ENCODE peak calls at places on chromosomes 1 and 21, in seven cellular contexts. One of them, this sample, is unnamed.
A peak's percentile ranks its signal among the peaks of the same experiment; 100 is the strongest.

GRCh38 chr21:15978158-15978805 is 248.5 kb downstream of the USP25 start:
- DNase-seq in endothelial cell of umbilical vein: no peak
- DNase-seq in keratinocyte: no peak
- DNase-seq in PC-3: no peak
- DNase-seq in sigmoid colon: no peak
- DNase-seq in IMR-90: peak; percentile 6
- DNase-seq in aorta: no peak
- DNase-seq in this sample: no peak

GRCh38 chr1:239682945-239683344 is 296.6 kb downstream of the CHRM3 start:
- DNase-seq in endothelial cell of umbilical vein: no peak
- DNase-seq in keratinocyte: no peak
- DNase-seq in PC-3: peak; percentile 90
- DNase-seq in sigmoid colon: no peak
- DNase-seq in IMR-90: no peak
- DNase-seq in aorta: no peak
- DNase-seq in this sample: no peak

GRCh38 chr1:115676498-115677171 is 34.9 kb downstream of the VANGL1 start:
- DNase-seq in endothelial cell of umbilical vein: no peak
- DNase-seq in keratinocyte: no peak
- DNase-seq in PC-3: peak; percentile 67
- DNase-seq in sigmoid colon: no peak
- DNase-seq in IMR-90: no peak
- DNase-seq in aorta: no peak
- DNase-seq in this sample: no peak

GRCh38 chr21:36539434-36540150 is 59.7 kb upstream of the CLDN14 start:
- DNase-seq in endothelial cell of umbilical vein: no peak
- DNase-seq in keratinocyte: no peak
- DNase-seq in PC-3: no peak
- DNase-seq in sigmoid colon: no peak
- DNase-seq in IMR-90: no peak
- DNase-seq in aorta: no peak
- DNase-seq in this sample: no peak

GRCh38 chr1:228900099-228900965 is 165.1 kb downstream of the RHOU start:
- DNase-seq in endothelial cell of umbilical vein: no peak
- DNase-seq in keratinocyte: no peak
- DNase-seq in PC-3: no peak
- DNase-seq in sigmoid colon: peak; percentile 90
- DNase-seq in IMR-90: peak; percentile 22
- DNase-seq in aorta: peak; percentile 53
- DNase-seq in this sample: peak; percentile 93

GRCh38 chr1:177784394-177784793 is 185.5 kb downstream of the SEC16B start:
- DNase-seq in endothelial cell of umbilical vein: peak; percentile 32
- DNase-seq in keratinocyte: no peak
- DNase-seq in PC-3: no peak
- DNase-seq in sigmoid colon: no peak
- DNase-seq in IMR-90: no peak
- DNase-seq in aorta: no peak
- DNase-seq in this sample: no peak

GRCh38 chr1:172486805-172487454 is 43.1 kb upstream of the PIGC start:
- DNase-seq in endothelial cell of umbilical vein: no peak
- DNase-seq in keratinocyte: no peak
- DNase-seq in PC-3: no peak
- DNase-seq in sigmoid colon: no peak
- DNase-seq in IMR-90: no peak
- DNase-seq in aorta: no peak
- DNase-seq in this sample: no peak

GRCh38 chr1:7752512-7753417 is 18.3 kb upstream of the VAMP3 start:
- DNase-seq in endothelial cell of umbilical vein: peak; percentile 72
- DNase-seq in keratinocyte: no peak
- DNase-seq in PC-3: peak; percentile 78
- DNase-seq in sigmoid colon: peak; percentile 77
- DNase-seq in IMR-90: peak; percentile 71
- DNase-seq in aorta: peak; percentile 56
- DNase-seq in this sample: no peak

GRCh38 chr1:41423511-41424191 is 60.8 kb downstream of the EDN2 start:
- DNase-seq in endothelial cell of umbilical vein: no peak
- DNase-seq in keratinocyte: no peak
- DNase-seq in PC-3: peak; percentile 16
- DNase-seq in sigmoid colon: no peak
- DNase-seq in IMR-90: no peak
- DNase-seq in aorta: peak; percentile 55
- DNase-seq in this sample: no peak

GRCh38 chr1:190665045-190665444 is 187.4 kb upstream of the BRINP3 start:
- DNase-seq in endothelial cell of umbilical vein: no peak
- DNase-seq in keratinocyte: no peak
- DNase-seq in PC-3: no peak
- DNase-seq in sigmoid colon: no peak
- DNase-seq in IMR-90: no peak
- DNase-seq in aorta: no peak
- DNase-seq in this sample: no peak

GRCh38 chr1:145996433-145997155 is at the start of gene TXNIP:
- DNase-seq in endothelial cell of umbilical vein: peak; percentile 97
- DNase-seq in keratinocyte: peak; percentile 72
- DNase-seq in PC-3: peak; percentile 98
- DNase-seq in sigmoid colon: peak; percentile 100
- DNase-seq in IMR-90: peak; percentile 96
- DNase-seq in aorta: peak; percentile 99
- DNase-seq in this sample: peak; percentile 100

GRCh38 chr1:178093150-178093957 is 550 bp upstream of the RASAL2 start:
- DNase-seq in endothelial cell of umbilical vein: peak; percentile 96
- DNase-seq in keratinocyte: peak; percentile 45
- DNase-seq in PC-3: peak; percentile 92
- DNase-seq in sigmoid colon: peak; percentile 94
- DNase-seq in IMR-90: peak; percentile 96
- DNase-seq in aorta: peak; percentile 95
- DNase-seq in this sample: peak; percentile 97

GRCh38 chr1:196355206-196355786 is 252.9 kb downstream of the KCNT2 start:
- DNase-seq in endothelial cell of umbilical vein: peak; percentile 64
- DNase-seq in keratinocyte: no peak
- DNase-seq in PC-3: peak; percentile 33
- DNase-seq in sigmoid colon: no peak
- DNase-seq in IMR-90: peak; percentile 25
- DNase-seq in aorta: no peak
- DNase-seq in this sample: no peak

GRCh38 chr1:170674239-170674638 is 10.3 kb downstream of the PRRX1 start:
- DNase-seq in endothelial cell of umbilical vein: no peak
- DNase-seq in keratinocyte: no peak
- DNase-seq in PC-3: no peak
- DNase-seq in sigmoid colon: no peak
- DNase-seq in IMR-90: peak; percentile 62
- DNase-seq in aorta: no peak
- DNase-seq in this sample: no peak

GRCh38 chr1:18602533-18603211 is 28.0 kb upstream of the PAX7 start:
- DNase-seq in endothelial cell of umbilical vein: no peak
- DNase-seq in keratinocyte: no peak
- DNase-seq in PC-3: no peak
- DNase-seq in sigmoid colon: no peak
- DNase-seq in IMR-90: no peak
- DNase-seq in aorta: no peak
- DNase-seq in this sample: no peak

GRCh38 chr1:213032651-213033050 is 17.0 kb upstream of the ANGEL2 start:
- DNase-seq in endothelial cell of umbilical vein: no peak
- DNase-seq in keratinocyte: no peak
- DNase-seq in PC-3: no peak
- DNase-seq in sigmoid colon: no peak
- DNase-seq in IMR-90: no peak
- DNase-seq in aorta: no peak
- DNase-seq in this sample: no peak

GRCh38 chr1:156768610-156769295 is 1.4 kb downstream of the PRCC start:
- DNase-seq in endothelial cell of umbilical vein: no peak
- DNase-seq in keratinocyte: no peak
- DNase-seq in PC-3: no peak
- DNase-seq in sigmoid colon: no peak
- DNase-seq in IMR-90: no peak
- DNase-seq in aorta: no peak
- DNase-seq in this sample: no peak

GRCh38 chr1:244324176-244324883 is 127.4 kb downstream of the ADSS2 start:
- DNase-seq in endothelial cell of umbilical vein: peak; percentile 20
- DNase-seq in keratinocyte: no peak
- DNase-seq in PC-3: no peak
- DNase-seq in sigmoid colon: no peak
- DNase-seq in IMR-90: no peak
- DNase-seq in aorta: no peak
- DNase-seq in this sample: no peak

GRCh38 chr1:217153361-217153760 is 430.1 kb upstream of the ESRRG start:
- DNase-seq in endothelial cell of umbilical vein: no peak
- DNase-seq in keratinocyte: no peak
- DNase-seq in PC-3: no peak
- DNase-seq in sigmoid colon: no peak
- DNase-seq in IMR-90: no peak
- DNase-seq in aorta: no peak
- DNase-seq in this sample: no peak

DNA sequence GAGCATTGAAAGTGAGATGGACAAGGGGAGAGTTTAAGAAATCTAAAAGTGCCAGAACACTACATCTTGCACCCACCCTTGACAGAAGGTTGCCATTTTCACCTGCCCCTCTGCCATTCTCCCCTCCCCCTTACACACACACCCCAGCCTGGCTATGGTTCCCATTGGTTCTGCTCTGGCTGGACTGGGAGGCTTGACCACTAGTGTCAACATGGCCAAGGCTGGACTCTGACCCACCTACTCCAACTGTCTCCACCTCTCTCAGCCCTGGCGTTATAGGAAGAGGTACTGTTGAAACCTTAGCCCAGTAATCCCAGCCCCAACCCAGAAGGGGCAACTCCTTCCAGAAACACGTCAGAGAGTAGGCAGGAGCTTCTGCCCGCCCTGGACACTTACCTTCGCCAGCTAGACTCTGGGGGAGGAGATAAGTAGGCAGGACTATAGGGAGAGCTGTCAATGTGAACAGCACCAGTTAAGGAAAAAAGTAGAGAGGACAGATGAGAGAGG is 4.5 kb downstream of the CRTC2 start:
- DNase-seq in endothelial cell of umbilical vein: no peak
- DNase-seq in keratinocyte: no peak
- DNase-seq in PC-3: no peak
- DNase-seq in sigmoid colon: no peak
- DNase-seq in IMR-90: no peak
- DNase-seq in aorta: no peak
- DNase-seq in this sample: no peak
- H3K36me3 ChIP-seq in endothelial cell of umbilical vein: peaks cover 34% of the 10 kb centered on the region
- H3K36me3 ChIP-seq in keratinocyte: peaks cover 36% of the 10 kb centered on the region
- H3K36me3 ChIP-seq in PC-3: peaks cover 26% of the 10 kb centered on the region
- H3K36me3 ChIP-seq in sigmoid colon: peaks cover 49% of the 10 kb centered on the region
- H3K36me3 ChIP-seq in IMR-90: peaks cover 38% of the 10 kb centered on the region
- H3K36me3 ChIP-seq in aorta: no peaks in the 10 kb centered on the region
- H3K36me3 ChIP-seq in this sample: peaks cover 60% of the 10 kb centered on the region

DNA sequence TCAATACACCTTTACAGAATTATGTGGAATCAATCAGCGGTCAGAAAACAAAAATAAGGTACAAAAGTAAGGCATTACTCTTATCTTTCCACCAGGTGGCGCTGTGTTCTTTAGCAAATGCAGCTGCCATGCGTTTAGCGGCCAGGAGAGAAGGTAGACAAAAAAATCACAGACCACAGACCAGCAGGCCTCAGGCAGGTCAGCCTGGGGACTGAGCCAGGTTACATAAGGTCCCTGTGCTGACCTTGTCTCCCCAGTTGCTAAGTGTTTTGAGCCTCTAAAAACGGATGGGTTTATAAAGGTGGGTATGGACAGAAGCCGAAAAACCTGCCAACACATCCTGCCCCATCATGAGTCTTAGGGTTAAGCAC is 2.8 kb downstream of the RGS16 start:
- DNase-seq in endothelial cell of umbilical vein: peak; percentile 57
- DNase-seq in keratinocyte: no peak
- DNase-seq in PC-3: peak; percentile 68
- DNase-seq in sigmoid colon: peak; percentile 87
- DNase-seq in IMR-90: peak; percentile 76
- DNase-seq in aorta: peak; percentile 65
- DNase-seq in this sample: no peak
- H3K4me3 ChIP-seq in endothelial cell of umbilical vein: no peak overlapping the region
- H3K4me3 ChIP-seq in keratinocyte: no peak overlapping the region
- H3K4me3 ChIP-seq in PC-3: no peak overlapping the region
- H3K4me3 ChIP-seq in sigmoid colon: no peak overlapping the region
- H3K4me3 ChIP-seq in IMR-90: no peak overlapping the region
- H3K4me3 ChIP-seq in aorta: no peak overlapping the region
- H3K4me3 ChIP-seq in this sample: no peak overlapping the region

DNA sequence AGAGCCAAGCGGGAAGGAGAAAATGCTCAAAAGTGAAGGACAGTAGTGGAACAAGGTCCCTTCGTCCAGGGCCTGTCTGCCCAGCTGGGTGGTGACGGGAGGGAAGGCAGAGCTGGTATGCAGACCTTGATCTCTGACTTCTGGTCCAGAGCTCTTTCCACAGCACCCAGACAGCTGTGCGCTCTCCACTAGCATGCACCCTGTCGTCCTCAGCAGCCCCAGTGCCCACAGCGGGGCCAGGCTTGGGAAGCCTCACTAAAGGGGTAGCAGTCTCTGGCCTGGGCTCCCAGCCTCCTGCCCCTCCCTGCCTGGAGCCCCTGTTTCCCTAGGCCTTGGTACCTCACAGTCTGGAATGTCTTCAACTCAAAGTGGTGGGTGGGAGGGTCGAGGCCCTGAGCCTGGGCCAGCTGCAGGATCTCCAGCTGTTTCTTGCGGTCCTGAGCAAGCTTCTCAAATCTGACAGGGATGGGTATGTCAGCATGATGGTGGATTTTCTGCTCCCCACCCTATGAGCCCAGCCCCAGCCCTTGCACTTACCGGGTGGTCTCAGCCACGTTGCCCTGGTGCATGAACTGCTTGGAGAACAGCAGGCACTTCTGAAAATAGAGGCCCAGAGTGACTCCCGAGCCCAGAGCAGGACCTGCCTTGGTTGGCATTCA is 10.0 kb downstream of the CC2D1B start:
- DNase-seq in endothelial cell of umbilical vein: no peak
- DNase-seq in keratinocyte: no peak
- DNase-seq in PC-3: no peak
- DNase-seq in sigmoid colon: no peak
- DNase-seq in IMR-90: no peak
- DNase-seq in aorta: no peak
- DNase-seq in this sample: no peak
- H3K36me3 ChIP-seq in endothelial cell of umbilical vein: peaks cover 79% of the 10 kb centered on the region
- H3K36me3 ChIP-seq in keratinocyte: peaks cover 52% of the 10 kb centered on the region
- H3K36me3 ChIP-seq in PC-3: peaks cover 33% of the 10 kb centered on the region
- H3K36me3 ChIP-seq in sigmoid colon: peaks cover 83% of the 10 kb centered on the region
- H3K36me3 ChIP-seq in IMR-90: peaks cover 85% of the 10 kb centered on the region
- H3K36me3 ChIP-seq in aorta: peaks cover 10% of the 10 kb centered on the region
- H3K36me3 ChIP-seq in this sample: peaks cover 100% of the 10 kb centered on the region

GRCh38 chr21:41370840-41371697 is 9.2 kb downstream of the MX2 start:
- DNase-seq in endothelial cell of umbilical vein: no peak
- DNase-seq in keratinocyte: no peak
- DNase-seq in PC-3: no peak
- DNase-seq in sigmoid colon: peak; percentile 51
- DNase-seq in IMR-90: no peak
- DNase-seq in aorta: no peak
- DNase-seq in this sample: no peak

GRCh38 chr21:41368361-41369104 is 6.7 kb downstream of the MX2 start:
- DNase-seq in endothelial cell of umbilical vein: no peak
- DNase-seq in keratinocyte: no peak
- DNase-seq in PC-3: no peak
- DNase-seq in sigmoid colon: peak; percentile 61
- DNase-seq in IMR-90: no peak
- DNase-seq in aorta: no peak
- DNase-seq in this sample: no peak

GRCh38 chr21:41371698-41372030 is 9.8 kb downstream of the MX2 start:
- DNase-seq in endothelial cell of umbilical vein: no peak
- DNase-seq in keratinocyte: no peak
- DNase-seq in PC-3: no peak
- DNase-seq in sigmoid colon: no peak
- DNase-seq in IMR-90: no peak
- DNase-seq in aorta: no peak
- DNase-seq in this sample: no peak

GRCh38 chr21:41369105-41369914 is 7.5 kb downstream of the MX2 start:
- DNase-seq in endothelial cell of umbilical vein: no peak
- DNase-seq in keratinocyte: no peak
- DNase-seq in PC-3: no peak
- DNase-seq in sigmoid colon: peak; percentile 69
- DNase-seq in IMR-90: no peak
- DNase-seq in aorta: no peak
- DNase-seq in this sample: no peak

GRCh38 chr21:41369915-41370839 is 8.3 kb downstream of the MX2 start:
- DNase-seq in endothelial cell of umbilical vein: no peak
- DNase-seq in keratinocyte: no peak
- DNase-seq in PC-3: no peak
- DNase-seq in sigmoid colon: peak; percentile 48
- DNase-seq in IMR-90: no peak
- DNase-seq in aorta: no peak
- DNase-seq in this sample: no peak
- H3K4me3 ChIP-seq in endothelial cell of umbilical vein: no peak overlapping the region
- H3K4me3 ChIP-seq in keratinocyte: no peak overlapping the region
- H3K4me3 ChIP-seq in PC-3: no peak overlapping the region
- H3K4me3 ChIP-seq in sigmoid colon: peak overlapping the region; percentile 26
- H3K4me3 ChIP-seq in IMR-90: no peak overlapping the region
- H3K4me3 ChIP-seq in aorta: no peak overlapping the region
- H3K4me3 ChIP-seq in this sample: peak overlapping the region; percentile 41